ENCODE peak calls at places on chromosomes 11 and 22, in ten cellular contexts. F is effector memory CD8-positive, alpha-beta T cell; C is lower lobe of right lung; X is activated T-cell treated with anti-CD3 and anti-CD28 coated beads, Interleukin-2, amount 50 U/mL, for 48 hours; O is HT-29; M is frontal cortex; V is neural crest cell; H is iPS-NIHi11; I is HuH-7; K is H7. T is an unnamed sample.

GRCh38 chr22:38190581-38190980 is 9.0 kb upstream of the PLA2G6 start:
- DNase-seq in F (no peak), C (no peak), X (no peak), O (no peak), M (no peak), V (no peak), H (no peak), I (no peak), K (no peak), T (no peak)

GRCh38 chr22:40567106-40567505 is 69.4 kb downstream of the MRTFA start:
- DNase-seq in F (no peak), C (no peak), X (no peak), O (no peak), M (no peak), V (no peak), H (no peak), I (no peak), K (no peak), T (no peak)

GRCh38 chr22:46777609-46777970 is 15.1 kb downstream of the TBC1D22A start:
- DNase-seq in F (no peak), C (peak), X (peak), O (no peak), M (no peak), V (no peak), H (no peak), I (no peak), K (no peak), T (no peak)

GRCh38 chr11:28529540-28530410 is 421.6 kb downstream of the METTL15 start:
- DNase-seq in F (no peak), C (no peak), X (no peak), O (peak), M (no peak), V (no peak), H (peak), I (peak), K (peak), T (peak)

GRCh38 chr22:17095538-17095937 is 10.7 kb downstream of the IL17RA start:
- DNase-seq in F (no peak), C (no peak), X (no peak), O (no peak), M (no peak), V (no peak), H (peak), I (peak), K (peak), T (no peak)

GRCh38 chr11:125071408-125071807 is 8.3 kb downstream of the SLC37A2 start:
- DNase-seq in F (no peak), C (peak), X (no peak), O (no peak), M (no peak), V (no peak), H (no peak), I (no peak), K (peak), T (no peak)

GRCh38 chr11:43905788-43906187 is 25.2 kb downstream of the ALKBH3 start:
- DNase-seq in F (no peak), C (no peak), X (no peak), O (no peak), M (no peak), V (no peak), H (no peak), I (no peak), K (no peak), T (no peak)

GRCh38 chr11:92376146-92376599 is 151.6 kb downstream of the FAT3 start:
- DNase-seq in F (no peak), C (no peak), X (no peak), O (no peak), M (no peak), V (no peak), H (peak), I (no peak), K (peak), T (no peak)

GRCh38 chr11:15327786-15328231 is 213.1 kb downstream of the INSC start:
- DNase-seq in F (no peak), C (peak), X (peak), O (peak), M (peak), V (peak), H (peak), I (peak), K (peak), T (peak)

GRCh38 chr11:10984250-10984649 is 126.4 kb upstream of the ZBED5 start:
- DNase-seq in F (no peak), C (no peak), X (no peak), O (peak), M (no peak), V (no peak), H (peak), I (no peak), K (peak), T (no peak)

GRCh38 chr22:24964441-24964840 is 11.9 kb downstream of the KIAA1671 start:
- DNase-seq in F (no peak), C (no peak), X (no peak), O (no peak), M (no peak), V (no peak), H (no peak), I (no peak), K (no peak), T (no peak)

GRCh38 chr22:44024288-44024908 is at the start of gene PARVB:
- DNase-seq in F (no peak), C (peak), X (peak), O (no peak), M (peak), V (peak), H (peak), I (peak), K (peak), T (no peak)

GRCh38 chr11:68812526-68812925 is 29.2 kb downstream of the CPT1A start:
- DNase-seq in F (no peak), C (no peak), X (no peak), O (no peak), M (no peak), V (no peak), H (no peak), I (no peak), K (no peak), T (no peak)

GRCh38 chr11:5992604-5993251 is 5.9 kb upstream of the OR52L1 start:
- DNase-seq in F (no peak), C (no peak), X (no peak), O (peak), M (no peak), V (no peak), H (peak), I (peak), K (peak), T (peak)

GRCh38 chr11:104164028-104164520 is at the start of gene PDGFD:
- DNase-seq in F (peak), C (peak), X (peak), O (no peak), M (no peak), V (peak), H (peak), I (peak), K (peak), T (peak)

GRCh38 chr22:33350961-33351360 is 292.8 kb upstream of the SYN3 start:
- DNase-seq in F (no peak), C (no peak), X (no peak), O (no peak), M (no peak), V (no peak), H (no peak), I (no peak), K (no peak), T (no peak)

GRCh38 chr11:30935861-30936260 is 349.7 kb upstream of the MPPED2 start:
- DNase-seq in F (no peak), C (no peak), X (no peak), O (no peak), M (no peak), V (no peak), H (no peak), I (no peak), K (no peak), T (no peak)

GRCh38 chr11:104106136-104106754 is 57.7 kb downstream of the PDGFD start:
- DNase-seq in F (no peak), C (no peak), X (no peak), O (no peak), M (no peak), V (no peak), H (no peak), I (no peak), K (no peak), T (no peak)